ENCODE peak calls at places on chromosomes 2 and 18, in nine cellular contexts. H is endothelial cell of umbilical vein, Y is AG04450, D is dorsolateral prefrontal cortex, B is colonic mucosa, C is fibroblast of lung, L is tibial nerve, U is lower lobe of right lung, G is cardiac muscle cell. I is an unnamed sample. For H3K27me3, the result is how much of the 10 kb centered on the place peaks cover.

GRCh38 chr2:108401800-108402199 is 24.0 kb downstream of the SULT1C4 start:
- DNase-seq in L (no peak), H (no peak), G (no peak), B (no peak), Y (no peak), D (no peak), U (no peak), C (no peak), I (no peak)

GRCh38 chr2:156155319-156155718 is 177.2 kb downstream of the NR4A2 start:
- DNase-seq in C (no peak), U (no peak), H (no peak), D (no peak), G (no peak), B (no peak), Y (no peak), L (no peak), I (no peak)

GRCh38 chr2:56288863-56289580 is 105.2 kb downstream of the CCDC85A start:
- DNase-seq in G (peak), U (no peak), L (no peak), Y (no peak), C (peak), B (no peak), H (no peak), D (no peak), I (no peak)

GRCh38 chr18:77141401-77142118 is 9.0 kb upstream of the MBP start:
- DNase-seq in G (no peak), C (no peak), D (peak), Y (no peak), L (no peak), H (no peak), B (no peak), U (no peak), I (no peak)

GRCh38 chr2:45891719-45892118 is 240.2 kb downstream of the PRKCE start:
- DNase-seq in H (no peak), Y (no peak), D (no peak), U (no peak), B (no peak), C (no peak), L (no peak), G (no peak), I (no peak)

GRCh38 chr2:175309799-175310198 is 128.3 kb upstream of the ATP5MC3 start:
- DNase-seq in D (no peak), U (no peak), G (peak), H (peak), B (no peak), Y (no peak), C (peak), L (no peak), I (no peak)

GRCh38 chr2:236041616-236042015 is 126.6 kb downstream of the GBX2 start:
- DNase-seq in D (no peak), L (no peak), U (no peak), H (no peak), C (no peak), G (no peak), B (no peak), Y (no peak), I (no peak)

GRCh38 chr2:164910091-164910899 is 45.0 kb downstream of the SLC38A11 start:
- DNase-seq in U (no peak), B (peak), D (no peak), H (peak), G (peak), L (no peak), C (peak), Y (peak), I (no peak)

GRCh38 chr2:40113997-40114396 is 334.9 kb upstream of the THUMPD2 start:
- DNase-seq in C (no peak), U (no peak), Y (no peak), H (no peak), B (no peak), L (no peak), G (no peak), D (no peak), I (no peak)

GRCh38 chr2:168910330-168910729 is 9.2 kb downstream of the G6PC2 start:
- DNase-seq in D (no peak), B (no peak), C (no peak), Y (no peak), H (no peak), L (no peak), G (no peak), U (no peak), I (no peak)

GRCh38 chr18:48732767-48733424 is 194.1 kb downstream of the CTIF start:
- DNase-seq in B (no peak), D (no peak), H (no peak), L (no peak), C (no peak), U (no peak), G (no peak), Y (no peak), I (no peak)

GRCh38 chr2:73870084-73870483 is 22.7 kb upstream of the ACTG2 start:
- DNase-seq in H (peak), G (no peak), L (peak), D (peak), U (no peak), Y (peak), C (peak), B (peak), I (no peak)

GRCh38 chr2:118433566-118433965 is 345.3 kb downstream of the INSIG2 start:
- DNase-seq in L (no peak), D (no peak), G (no peak), Y (no peak), B (no peak), U (no peak), C (no peak), H (no peak), I (no peak)

GRCh38 chr2:96106991-96107882 is 9.1 kb downstream of the ADRA2B start:
- DNase-seq in Y (no peak), L (no peak), U (peak), G (no peak), D (no peak), C (no peak), B (no peak), H (no peak), I (no peak)

GRCh38 chr2:72993147-72993546 is 75.8 kb downstream of the EMX1 start:
- DNase-seq in B (peak), D (peak), C (peak), Y (no peak), H (peak), L (no peak), G (peak), U (no peak), I (no peak)

GRCh38 chr2:160561551-160562280 is 68.1 kb upstream of the RBMS1 start:
- DNase-seq in H (no peak), Y (peak), L (no peak), G (no peak), B (no peak), D (no peak), U (no peak), C (peak), I (no peak)

GRCh38 chr2:170847716-170848115 is 31.0 kb downstream of the GAD1 start:
- DNase-seq in B (no peak), D (no peak), H (no peak), Y (no peak), L (no peak), G (no peak), C (no peak), U (no peak), I (no peak)

GRCh38 chr18:55318864-55319516 is 269.0 kb downstream of the TCF4 start:
- DNase-seq in G (no peak), H (peak), B (no peak), C (peak), D (no peak), Y (peak), L (no peak), U (no peak), I (no peak)

GRCh38 chr2:105545731-105546622 is 147.1 kb upstream of the FHL2 start:
- DNase-seq in C (peak), H (peak), B (peak), D (peak), U (peak), Y (peak), G (peak), L (peak), I (peak)

GRCh38 chr2:147714582-147714981 is 130.2 kb upstream of the ACVR2A start:
- DNase-seq in C (peak), G (no peak), Y (no peak), L (no peak), D (no peak), H (no peak), B (no peak), U (no peak), I (no peak)

GRCh38 chr2:207484444-207485391 is 45.0 kb upstream of the CREB1 start:
- DNase-seq in B (no peak), D (no peak), G (peak), U (no peak), C (peak), L (no peak), Y (no peak), H (no peak), I (no peak)

GRCh38 chr2:25690058-25690457 is 16.7 kb upstream of the DTNB start:
- DNase-seq in U (no peak), D (no peak), H (no peak), C (peak), B (no peak), Y (no peak), G (no peak), L (no peak), I (no peak)

GRCh38 chr2:187174582-187174981 is 273.5 kb downstream of the CALCRL start:
- DNase-seq in D (no peak), U (no peak), Y (no peak), H (no peak), G (no peak), L (no peak), C (no peak), B (no peak), I (no peak)

GRCh38 chr2:134289225-134289624 is 35.4 kb downstream of the MGAT5 start:
- DNase-seq in L (no peak), D (no peak), U (no peak), B (no peak), Y (no peak), G (no peak), C (no peak), H (no peak), I (peak)

GRCh38 chr2:102618452-102619413 is 620 bp upstream of the SLC9A2 start:
- DNase-seq in H (peak), Y (no peak), U (peak), L (no peak), B (peak), C (peak), G (peak), D (no peak), I (no peak)

GRCh38 chr2:35033748-35034147 is 1321.8 kb upstream of the CRIM1 start:
- DNase-seq in G (no peak), Y (no peak), D (no peak), H (no peak), U (no peak), C (no peak), B (no peak), L (no peak), I (no peak)

GRCh38 chr2:239154971-239155805 is 245.6 kb downstream of the HDAC4 start:
- DNase-seq in L (peak), B (no peak), G (no peak), C (no peak), Y (no peak), U (peak), H (no peak), D (peak), I (no peak)

GRCh38 chr2:160583823-160584537 is 90.4 kb upstream of the RBMS1 start:
- DNase-seq in C (no peak), U (no peak), Y (no peak), B (no peak), L (no peak), G (no peak), H (no peak), D (no peak), I (no peak)

GRCh38 chr2:69462780-69463179 is 25.5 kb upstream of the NFU1 start:
- DNase-seq in Y (no peak), B (no peak), U (no peak), G (no peak), L (no peak), C (no peak), H (no peak), D (no peak), I (no peak)

DNA sequence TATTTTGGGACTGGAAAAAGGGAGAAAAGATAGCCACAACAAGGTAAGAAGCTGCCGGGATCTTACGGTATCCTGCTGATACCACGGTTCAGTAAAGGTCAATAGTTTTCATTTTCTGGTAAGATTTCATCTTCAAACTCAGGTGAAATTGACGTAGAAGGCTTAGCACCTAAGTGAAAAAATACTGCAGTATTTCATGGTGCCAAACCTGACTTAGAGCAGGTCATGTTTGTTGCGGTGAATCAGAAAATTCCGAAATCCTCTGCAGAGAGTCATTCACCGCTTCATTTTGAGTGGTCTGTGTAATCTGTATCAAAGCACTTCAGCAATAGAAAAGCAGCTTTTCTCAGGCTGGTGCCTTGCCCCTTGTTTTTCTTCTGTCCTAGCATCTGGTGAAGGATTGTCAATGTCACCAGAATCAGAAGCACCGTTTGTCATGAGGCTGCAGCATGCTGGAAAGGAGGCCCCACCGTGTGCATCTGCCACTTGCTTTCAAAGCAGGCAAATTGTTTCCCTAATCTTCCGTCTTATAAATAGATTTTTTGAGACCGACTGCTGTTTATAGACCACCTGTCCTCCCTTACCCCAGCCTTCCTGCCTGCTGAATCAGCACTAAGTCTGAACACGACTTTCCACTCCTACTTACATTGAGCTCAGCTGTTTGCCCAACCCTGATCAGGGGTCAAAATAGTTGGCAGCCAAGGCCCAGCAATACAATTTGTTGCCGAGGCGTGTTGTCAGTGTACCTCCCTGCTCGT is 156.3 kb downstream of the EML6 start:
- DNase-seq in C (no peak), H (no peak), D (no peak), B (peak), L (no peak), Y (no peak), G (peak), U (no peak), I (no peak)
- H3K27ac ChIP-seq in C (no peak), H (no peak), D (no peak), B (no peak), L (no peak), Y (no peak), G (peak), U (no peak), I (no peak)

DNA sequence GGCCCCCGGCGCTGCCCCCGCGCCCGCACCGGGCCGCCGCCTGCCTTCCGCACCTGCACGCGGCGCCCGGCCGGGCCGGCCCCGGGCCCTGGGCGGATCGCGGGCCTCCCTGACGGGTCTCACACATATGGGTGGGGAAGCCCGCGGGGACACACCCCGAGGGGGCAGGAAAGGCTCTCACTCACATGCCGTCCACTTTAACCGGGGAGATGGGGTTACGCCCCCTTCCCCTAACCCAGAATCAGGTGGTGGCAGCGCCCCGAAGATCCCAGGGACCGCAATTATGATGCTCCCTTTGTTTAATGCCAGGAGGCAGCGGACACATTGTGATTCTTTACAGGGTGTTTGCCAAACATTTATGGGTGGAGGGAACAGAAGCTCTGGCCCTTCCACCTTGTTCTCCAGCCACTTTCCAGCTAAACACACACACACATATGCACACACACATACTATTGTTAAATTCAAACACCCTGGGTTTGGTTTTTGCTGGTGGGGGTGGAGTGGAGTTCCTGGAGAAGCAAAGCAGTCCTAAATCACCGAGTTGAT is 433 bp upstream of the ANKRD44 start:
- DNase-seq in L (no peak), U (no peak), C (no peak), B (no peak), D (no peak), Y (no peak), H (no peak), G (no peak), I (no peak)
- TF ChIP-seq CTCF in L (no peak), U (no peak), C (no peak), B (no peak), D (no peak), Y (no peak), H (no peak), G (no peak), I (no peak)

DNA sequence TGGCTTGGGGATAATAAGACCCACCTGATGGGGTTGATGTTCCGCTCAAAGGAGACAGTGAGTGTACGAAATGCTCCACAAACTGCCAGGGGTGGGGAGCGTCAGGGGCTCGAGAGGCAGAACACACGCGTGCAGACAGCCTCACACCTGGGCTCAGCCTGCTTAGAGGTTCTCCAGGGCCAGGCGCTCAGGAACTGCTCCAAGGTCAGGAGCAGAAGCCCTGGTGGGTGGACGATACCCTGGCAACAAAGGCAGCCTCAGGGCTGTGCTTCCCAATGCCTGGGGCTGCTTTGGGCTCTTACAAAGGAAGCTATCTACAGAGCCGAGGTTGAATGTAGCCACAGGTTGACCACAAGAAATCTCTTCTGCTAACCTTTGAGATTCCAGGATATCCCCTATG is 114.4 kb downstream of the CLIP4 start:
- DNase-seq in C (no peak), H (no peak), G (no peak), L (no peak), B (no peak), Y (no peak), U (no peak), D (no peak), I (no peak)
- H3K27me3 ChIP-seq in C (under half), H (under half), G (under half), L (under half), B (under half), Y (under half), U (under half), D (under half), I (under half)

DNA sequence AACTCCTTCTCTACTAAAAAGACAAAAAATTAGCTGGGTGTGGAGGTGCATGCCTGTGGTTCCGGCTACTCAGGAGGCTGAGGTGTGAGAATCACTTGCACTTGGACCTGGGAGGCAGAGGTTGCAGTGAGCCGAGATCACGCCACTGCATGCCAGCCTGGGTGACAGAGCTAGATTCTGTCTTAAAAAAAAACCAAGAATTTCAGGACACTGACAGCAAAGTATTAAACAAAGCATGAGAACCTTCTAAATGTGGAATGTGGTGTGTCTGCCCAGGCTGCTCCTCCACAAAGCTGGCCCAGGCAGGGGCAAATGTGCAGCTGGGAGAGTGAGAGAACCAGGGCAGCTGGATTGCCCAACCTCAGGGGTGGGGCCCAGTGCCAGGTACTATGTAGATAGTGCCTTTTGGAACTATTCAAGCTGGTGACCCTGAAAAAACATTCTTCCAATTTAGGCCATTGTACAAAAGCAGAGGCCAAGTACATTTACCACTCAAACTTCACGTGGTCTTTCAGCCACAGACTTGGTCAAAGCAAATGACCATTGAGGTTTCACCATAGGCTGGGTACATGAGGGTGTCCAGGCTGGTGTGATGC is 6.7 kb upstream of the UGT1A5 start:
- DNase-seq in Y (no peak), C (peak), H (no peak), L (no peak), D (no peak), G (no peak), U (peak), B (no peak), I (no peak)
- H3K27ac ChIP-seq in Y (no peak), C (no peak), H (no peak), L (no peak), D (no peak), G (no peak), U (no peak), B (no peak), I (no peak)

DNA sequence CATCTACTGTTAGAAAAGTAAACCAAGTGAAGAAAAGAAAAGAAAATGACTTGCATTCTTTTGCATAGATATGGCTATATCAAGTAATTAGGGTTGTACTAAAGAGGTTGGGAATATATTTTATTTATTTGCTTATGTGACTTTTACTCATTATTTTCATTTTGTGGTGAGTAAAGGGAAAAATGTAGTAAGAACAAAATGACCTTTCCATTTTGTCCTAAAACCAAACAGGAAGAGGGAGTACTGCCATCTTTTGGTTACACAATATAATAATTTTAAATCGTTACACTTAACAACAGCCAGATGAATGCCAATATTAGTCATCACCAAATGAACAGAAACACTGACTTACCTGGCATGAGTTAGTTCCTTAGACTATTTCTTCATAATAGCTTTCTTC is 47.3 kb upstream of the NDUFV2 start:
- DNase-seq in G (no peak), H (peak), C (peak), B (no peak), Y (peak), D (no peak), L (no peak), U (no peak), I (no peak)
- TF ChIP-seq CTCF in G (peak), H (no peak), C (peak), B (no peak), Y (peak), D (peak), L (peak), U (no peak), I (no peak)

DNA sequence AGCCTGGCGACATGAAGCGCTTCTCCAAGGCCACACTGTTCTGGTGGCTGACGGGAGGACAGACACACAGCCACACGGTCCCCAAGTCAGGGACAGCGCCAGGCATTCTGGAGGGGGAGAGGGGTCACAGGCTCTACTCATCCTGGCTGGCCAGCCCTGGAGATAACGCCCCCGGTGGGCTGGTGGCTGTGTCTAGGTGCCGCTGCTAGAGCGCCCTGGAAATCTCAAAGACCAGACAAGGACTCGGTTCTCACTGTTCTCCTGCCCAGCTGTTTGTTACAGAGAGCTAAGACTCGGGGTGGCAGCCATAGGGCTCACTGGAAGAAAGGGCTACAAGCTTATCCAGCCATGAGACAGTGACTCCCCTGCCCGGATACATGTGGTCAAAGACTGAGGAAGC is 72.0 kb downstream of the KCNF1 start:
- DNase-seq in B (no peak), G (no peak), H (no peak), U (no peak), Y (no peak), C (no peak), L (no peak), D (no peak), I (no peak)
- H3K27me3 ChIP-seq in B (under half), G (under half), H (under half), U (under half), Y (under half), C (under half), L (under half), D (under half), I (under half)

GRCh38 chr2:157287160-157287559 is 29.7 kb downstream of the GALNT5 start:
- DNase-seq in G (no peak), C (no peak), U (no peak), D (no peak), Y (no peak), H (no peak), L (no peak), B (no peak), I (no peak)
- H3K27ac ChIP-seq in G (no peak), C (no peak), U (no peak), D (no peak), Y (no peak), H (no peak), L (no peak), B (no peak), I (no peak)

I was measured in CD4-positive, alpha-beta T cell.